ENCODE peak calls at places on chromosome 3, in four cellular contexts. P, Y, S and X are unnamed samples.

GRCh38 chr3:182895513-182896112 is 84.7 kb downstream of the DCUN1D1 start:
- DNase-seq in P (no peak), Y (no peak), S (no peak), X (no peak)

GRCh38 chr3:73270839-73271483 is 209.5 kb downstream of the EBLN2 start:
- DNase-seq in Y (no peak), P (no peak), S (no peak), X (no peak)

GRCh38 chr3:99021466-99021865 is 120.0 kb upstream of the DCBLD2 start:
- DNase-seq in Y (no peak), P (no peak), S (no peak), X (no peak)

GRCh38 chr3:140188285-140188684 is 253.3 kb downstream of the CLSTN2 start:
- DNase-seq in S (no peak), Y (no peak), P (peak), X (peak)

GRCh38 chr3:141707741-141708203 is 30.3 kb upstream of the RNF7 start:
- DNase-seq in P (no peak), S (no peak), Y (no peak), X (no peak)

GRCh38 chr3:187880438-187880837 is 135.2 kb upstream of the BCL6 start:
- DNase-seq in Y (no peak), S (no peak), P (no peak), X (no peak)

GRCh38 chr3:44862221-44862637 is 517 bp downstream of the TMEM42 start:
- DNase-seq in S (no peak), P (peak), Y (no peak), X (peak)

GRCh38 chr3:58630081-58630709 is 36.4 kb downstream of the FAM3D start:
- DNase-seq in Y (peak), S (peak), P (peak), X (peak)

GRCh38 chr3:52021869-52022268 is 26.2 kb upstream of the RPL29 start:
- DNase-seq in P (peak), Y (no peak), S (no peak), X (peak)

GRCh38 chr3:194265505-194265892 is 85.6 kb downstream of the CPN2 start:
- DNase-seq in S (no peak), Y (peak), P (peak), X (peak)

GRCh38 chr3:16741103-16741758 is 136.0 kb upstream of the DAZL start:
- DNase-seq in P (no peak), S (no peak), Y (peak), X (no peak)

GRCh38 chr3:105470851-105471250 is 104.1 kb downstream of the ALCAM start:
- DNase-seq in Y (no peak), S (no peak), P (no peak), X (no peak)

GRCh38 chr3:52121813-52122212 is 32.4 kb downstream of the POC1A start:
- DNase-seq in S (no peak), Y (no peak), P (no peak), X (no peak)

GRCh38 chr3:166190360-166190759 is 353.1 kb upstream of the BCHE start:
- DNase-seq in P (no peak), S (no peak), Y (no peak), X (no peak)

GRCh38 chr3:173732237-173732636 is 334.7 kb downstream of the NLGN1 start:
- DNase-seq in Y (no peak), P (no peak), S (no peak), X (no peak)

GRCh38 chr3:38493019-38493418 is 3.1 kb upstream of the EXOG start:
- DNase-seq in S (no peak), P (no peak), Y (no peak), X (no peak)

GRCh38 chr3:40971191-40972168 is 227.8 kb upstream of the CTNNB1 start:
- DNase-seq in Y (peak), S (no peak), P (peak), X (peak)

GRCh38 chr3:197847866-197848401 is 56.9 kb downstream of the LRCH3 start:
- DNase-seq in Y (no peak), P (no peak), S (no peak), X (no peak)

GRCh38 chr3:194364652-194365434 is 4.7 kb downstream of the LRRC15 start:
- DNase-seq in S (no peak), P (no peak), Y (no peak), X (peak)

GRCh38 chr3:133563186-133563591 is 10.3 kb upstream of the CDV3 start:
- DNase-seq in Y (no peak), S (no peak), P (no peak), X (no peak)

GRCh38 chr3:159356606-159357005 is 554.8 kb downstream of the MFSD1 start:
- DNase-seq in Y (no peak), P (no peak), S (no peak), X (no peak)

GRCh38 chr3:110900583-110900982 is 171.0 kb upstream of the NECTIN3 start:
- DNase-seq in S (no peak), P (no peak), Y (no peak), X (no peak)

DNA sequence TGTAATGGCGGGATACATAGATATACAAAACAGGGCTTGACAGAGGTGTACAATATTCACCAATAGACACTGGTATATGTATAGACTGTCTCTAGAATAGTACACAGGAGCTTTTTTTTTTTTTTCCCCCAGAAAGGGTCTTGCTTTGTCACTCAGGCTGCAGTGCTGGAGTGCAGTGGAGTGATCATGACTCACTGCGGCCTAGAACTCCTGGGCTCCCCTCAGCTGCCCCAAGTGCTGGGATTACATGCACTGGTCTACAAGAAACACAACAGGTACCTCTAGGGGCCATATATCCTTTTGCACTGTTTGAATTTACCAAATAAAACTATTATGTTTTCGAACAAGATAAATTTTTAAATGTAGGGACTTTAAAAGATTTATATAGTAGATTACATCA is 12.3 kb downstream of the RHOA start:
- DNase-seq in Y (no peak), S (no peak), P (no peak), X (no peak)
- H3K27ac ChIP-seq in Y (no peak), S (no peak), P (no peak), X (no peak)

DNA sequence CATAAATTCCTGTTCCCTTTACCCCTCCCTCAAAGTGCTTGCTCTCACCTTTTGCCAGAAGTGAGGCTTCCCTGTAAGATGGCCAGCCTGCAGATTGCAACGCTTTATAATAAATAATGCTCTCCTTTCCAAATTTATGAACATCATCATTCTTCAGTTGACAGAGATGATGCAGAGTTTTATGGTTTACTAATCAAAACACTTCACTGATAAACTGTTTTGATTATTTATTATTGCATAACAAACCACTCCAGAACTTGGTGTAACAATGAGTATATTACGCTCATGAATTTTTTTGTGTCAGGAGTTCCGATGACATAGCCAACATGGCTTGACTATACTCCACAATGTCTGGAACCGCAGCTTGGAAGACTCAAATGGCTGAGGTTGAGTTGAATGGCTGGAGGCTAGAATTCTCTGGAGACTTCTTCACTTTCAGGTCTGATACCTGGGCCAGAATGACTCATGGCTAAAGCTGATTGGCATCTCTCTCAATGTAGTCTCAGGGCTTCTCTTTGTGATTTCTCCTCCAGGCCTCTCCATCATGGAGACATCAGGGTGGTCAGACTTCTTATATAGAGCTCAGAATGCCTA is 27.3 kb upstream of the TGFBR2 start:
- DNase-seq in P (no peak), Y (no peak), S (no peak), X (no peak)
- H3K27ac ChIP-seq in P (no peak), Y (no peak), S (no peak), X (no peak)

GRCh38 chr3:185221203-185221602 is 32.6 kb downstream of the EHHADH start:
- DNase-seq in S (no peak), Y (no peak), P (no peak), X (no peak)

GRCh38 chr3:185210621-185211157 is 43.2 kb downstream of the EHHADH start:
- DNase-seq in S (no peak), Y (no peak), P (no peak), X (no peak)

GRCh38 chr3:185215873-185216586 is 37.8 kb downstream of the EHHADH start:
- DNase-seq in S (no peak), Y (no peak), P (no peak), X (no peak)

DNA sequence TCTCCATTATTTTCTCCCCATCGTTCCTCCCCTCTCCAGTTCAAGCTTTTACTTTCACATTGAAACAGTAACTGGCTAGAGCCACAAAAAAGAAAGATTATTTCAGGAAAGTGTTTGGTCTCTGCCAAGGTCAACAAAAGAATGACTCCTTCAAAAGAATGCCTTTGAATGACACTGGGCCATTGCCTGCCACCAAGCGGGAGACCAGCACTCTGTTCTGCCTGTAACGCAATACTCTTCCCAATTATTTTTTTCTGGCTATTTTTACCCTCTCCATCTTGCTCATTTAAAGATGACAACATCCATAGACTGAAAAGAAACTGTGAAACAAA is 37.3 kb downstream of the EHHADH start:
- DNase-seq in Y (no peak), S (no peak), P (peak), X (peak)
- H3K27ac ChIP-seq in Y (no peak), S (no peak), P (peak), X (peak)

GRCh38 chr3:138381950-138382715 is 33.8 kb downstream of the MRAS start:
- DNase-seq in Y (peak), S (no peak), P (no peak), X (peak)
- H3K27ac ChIP-seq in Y (peak), S (no peak), P (peak), X (peak)